ENCODE peak calls at places on chromosomes 16 and 17, in ten cellular contexts. One of them, this sample, is unnamed. For H3K27me3 and H3K4me1, the result is how much of the 10 kb centered on the place peaks cover.

GRCh38 chr17:74426551-74427047 is 5.3 kb upstream of the GPRC5C start:
- DNase-seq in effector memory CD4-positive, alpha-beta T cell: no peak
- DNase-seq in fibroblast of lung: no peak
- DNase-seq in cardiac muscle cell: no peak
- DNase-seq in A673: no peak
- DNase-seq in naive thymus-derived CD4-positive, alpha-beta T cell: no peak
- DNase-seq in adrenal gland: no peak
- DNase-seq in prostate gland: no peak
- DNase-seq in CD8-positive, alpha-beta T cell: no peak
- DNase-seq in astrocyte: no peak
- DNase-seq in this sample: no peak

GRCh38 chr17:78164748-78165607 is 3.4 kb upstream of the SYNGR2 start:
- DNase-seq in effector memory CD4-positive, alpha-beta T cell: no peak
- DNase-seq in fibroblast of lung: no peak
- DNase-seq in cardiac muscle cell: no peak
- DNase-seq in A673: no peak
- DNase-seq in naive thymus-derived CD4-positive, alpha-beta T cell: no peak
- DNase-seq in adrenal gland: no peak
- DNase-seq in prostate gland: no peak
- DNase-seq in CD8-positive, alpha-beta T cell: no peak
- DNase-seq in astrocyte: no peak
- DNase-seq in this sample: no peak

GRCh38 chr17:48605991-48606891 is 1.5 kb upstream of the HOXB6 start:
- DNase-seq in effector memory CD4-positive, alpha-beta T cell: no peak
- DNase-seq in fibroblast of lung: no peak
- DNase-seq in cardiac muscle cell: no peak
- DNase-seq in A673: no peak
- DNase-seq in naive thymus-derived CD4-positive, alpha-beta T cell: no peak
- DNase-seq in adrenal gland: no peak
- DNase-seq in prostate gland: no peak
- DNase-seq in CD8-positive, alpha-beta T cell: no peak
- DNase-seq in astrocyte: no peak
- DNase-seq in this sample: no peak

GRCh38 chr17:20103454-20104448 is 94.6 kb downstream of the SPECC1 start:
- DNase-seq in effector memory CD4-positive, alpha-beta T cell: no peak
- DNase-seq in fibroblast of lung: no peak
- DNase-seq in cardiac muscle cell: no peak
- DNase-seq in A673: no peak
- DNase-seq in naive thymus-derived CD4-positive, alpha-beta T cell: no peak
- DNase-seq in adrenal gland: no peak
- DNase-seq in prostate gland: no peak
- DNase-seq in CD8-positive, alpha-beta T cell: no peak
- DNase-seq in astrocyte: no peak
- DNase-seq in this sample: no peak

GRCh38 chr16:50183316-50183715 is 30.2 kb downstream of the TENT4B start:
- DNase-seq in effector memory CD4-positive, alpha-beta T cell: no peak
- DNase-seq in fibroblast of lung: peak
- DNase-seq in cardiac muscle cell: no peak
- DNase-seq in A673: no peak
- DNase-seq in naive thymus-derived CD4-positive, alpha-beta T cell: no peak
- DNase-seq in adrenal gland: peak
- DNase-seq in prostate gland: no peak
- DNase-seq in CD8-positive, alpha-beta T cell: no peak
- DNase-seq in astrocyte: peak
- DNase-seq in this sample: no peak

GRCh38 chr16:63602206-63602927 is 1519.5 kb downstream of the CDH11 start:
- DNase-seq in effector memory CD4-positive, alpha-beta T cell: no peak
- DNase-seq in fibroblast of lung: no peak
- DNase-seq in cardiac muscle cell: no peak
- DNase-seq in A673: no peak
- DNase-seq in naive thymus-derived CD4-positive, alpha-beta T cell: no peak
- DNase-seq in adrenal gland: no peak
- DNase-seq in prostate gland: no peak
- DNase-seq in CD8-positive, alpha-beta T cell: no peak
- DNase-seq in astrocyte: no peak
- DNase-seq in this sample: no peak

GRCh38 chr17:49621420-49621819 is 45.7 kb downstream of the NXPH3 start:
- DNase-seq in effector memory CD4-positive, alpha-beta T cell: no peak
- DNase-seq in fibroblast of lung: no peak
- DNase-seq in cardiac muscle cell: no peak
- DNase-seq in A673: no peak
- DNase-seq in naive thymus-derived CD4-positive, alpha-beta T cell: no peak
- DNase-seq in adrenal gland: no peak
- DNase-seq in prostate gland: no peak
- DNase-seq in CD8-positive, alpha-beta T cell: no peak
- DNase-seq in astrocyte: no peak
- DNase-seq in this sample: no peak

GRCh38 chr17:43536236-43537088 is 9.7 kb downstream of the ETV4 start:
- DNase-seq in effector memory CD4-positive, alpha-beta T cell: no peak
- DNase-seq in fibroblast of lung: peak
- DNase-seq in cardiac muscle cell: no peak
- DNase-seq in A673: peak
- DNase-seq in naive thymus-derived CD4-positive, alpha-beta T cell: no peak
- DNase-seq in adrenal gland: no peak
- DNase-seq in prostate gland: no peak
- DNase-seq in CD8-positive, alpha-beta T cell: no peak
- DNase-seq in astrocyte: peak
- DNase-seq in this sample: peak

GRCh38 chr17:18328643-18329204 is 13.6 kb downstream of the SMCR8 start:
- DNase-seq in effector memory CD4-positive, alpha-beta T cell: no peak
- DNase-seq in fibroblast of lung: no peak
- DNase-seq in cardiac muscle cell: no peak
- DNase-seq in A673: no peak
- DNase-seq in naive thymus-derived CD4-positive, alpha-beta T cell: no peak
- DNase-seq in adrenal gland: no peak
- DNase-seq in prostate gland: no peak
- DNase-seq in CD8-positive, alpha-beta T cell: no peak
- DNase-seq in astrocyte: no peak
- DNase-seq in this sample: no peak

GRCh38 chr16:49700928-49701685 is 154.8 kb downstream of the ZNF423 start:
- DNase-seq in effector memory CD4-positive, alpha-beta T cell: no peak
- DNase-seq in fibroblast of lung: peak
- DNase-seq in cardiac muscle cell: peak
- DNase-seq in A673: peak
- DNase-seq in naive thymus-derived CD4-positive, alpha-beta T cell: no peak
- DNase-seq in adrenal gland: no peak
- DNase-seq in prostate gland: no peak
- DNase-seq in CD8-positive, alpha-beta T cell: no peak
- DNase-seq in astrocyte: no peak
- DNase-seq in this sample: peak

GRCh38 chr16:89116341-89117238 is 22.9 kb downstream of the ACSF3 start:
- DNase-seq in effector memory CD4-positive, alpha-beta T cell: no peak
- DNase-seq in fibroblast of lung: no peak
- DNase-seq in cardiac muscle cell: no peak
- DNase-seq in A673: no peak
- DNase-seq in naive thymus-derived CD4-positive, alpha-beta T cell: no peak
- DNase-seq in adrenal gland: peak
- DNase-seq in prostate gland: no peak
- DNase-seq in CD8-positive, alpha-beta T cell: no peak
- DNase-seq in astrocyte: no peak
- DNase-seq in this sample: no peak

GRCh38 chr17:1467258-1467657 is 11.2 kb upstream of the CRK start:
- DNase-seq in effector memory CD4-positive, alpha-beta T cell: no peak
- DNase-seq in fibroblast of lung: no peak
- DNase-seq in cardiac muscle cell: no peak
- DNase-seq in A673: no peak
- DNase-seq in naive thymus-derived CD4-positive, alpha-beta T cell: no peak
- DNase-seq in adrenal gland: no peak
- DNase-seq in prostate gland: no peak
- DNase-seq in CD8-positive, alpha-beta T cell: no peak
- DNase-seq in astrocyte: no peak
- DNase-seq in this sample: no peak

GRCh38 chr17:12055889-12056288 is 35.2 kb downstream of the MAP2K4 start:
- DNase-seq in effector memory CD4-positive, alpha-beta T cell: no peak
- DNase-seq in fibroblast of lung: no peak
- DNase-seq in cardiac muscle cell: no peak
- DNase-seq in A673: no peak
- DNase-seq in naive thymus-derived CD4-positive, alpha-beta T cell: no peak
- DNase-seq in adrenal gland: no peak
- DNase-seq in prostate gland: no peak
- DNase-seq in CD8-positive, alpha-beta T cell: no peak
- DNase-seq in astrocyte: no peak
- DNase-seq in this sample: no peak

GRCh38 chr17:8472663-8473062 is 37.0 kb downstream of the NDEL1 start:
- DNase-seq in effector memory CD4-positive, alpha-beta T cell: no peak
- DNase-seq in fibroblast of lung: no peak
- DNase-seq in cardiac muscle cell: no peak
- DNase-seq in A673: no peak
- DNase-seq in naive thymus-derived CD4-positive, alpha-beta T cell: no peak
- DNase-seq in adrenal gland: no peak
- DNase-seq in prostate gland: no peak
- DNase-seq in CD8-positive, alpha-beta T cell: no peak
- DNase-seq in astrocyte: no peak
- DNase-seq in this sample: no peak

GRCh38 chr17:8468988-8469387 is 33.3 kb downstream of the NDEL1 start:
- DNase-seq in effector memory CD4-positive, alpha-beta T cell: no peak
- DNase-seq in fibroblast of lung: no peak
- DNase-seq in cardiac muscle cell: no peak
- DNase-seq in A673: no peak
- DNase-seq in naive thymus-derived CD4-positive, alpha-beta T cell: no peak
- DNase-seq in adrenal gland: no peak
- DNase-seq in prostate gland: no peak
- DNase-seq in CD8-positive, alpha-beta T cell: no peak
- DNase-seq in astrocyte: no peak
- DNase-seq in this sample: no peak

GRCh38 chr17:8468109-8468508 is 32.4 kb downstream of the NDEL1 start:
- DNase-seq in effector memory CD4-positive, alpha-beta T cell: no peak
- DNase-seq in fibroblast of lung: no peak
- DNase-seq in cardiac muscle cell: no peak
- DNase-seq in A673: no peak
- DNase-seq in naive thymus-derived CD4-positive, alpha-beta T cell: no peak
- DNase-seq in adrenal gland: no peak
- DNase-seq in prostate gland: no peak
- DNase-seq in CD8-positive, alpha-beta T cell: no peak
- DNase-seq in astrocyte: no peak
- DNase-seq in this sample: no peak

GRCh38 chr17:8469964-8470363 is 34.3 kb downstream of the NDEL1 start:
- DNase-seq in effector memory CD4-positive, alpha-beta T cell: no peak
- DNase-seq in fibroblast of lung: no peak
- DNase-seq in cardiac muscle cell: no peak
- DNase-seq in A673: no peak
- DNase-seq in naive thymus-derived CD4-positive, alpha-beta T cell: no peak
- DNase-seq in adrenal gland: no peak
- DNase-seq in prostate gland: no peak
- DNase-seq in CD8-positive, alpha-beta T cell: no peak
- DNase-seq in astrocyte: no peak
- DNase-seq in this sample: no peak

GRCh38 chr17:8470447-8471047 is 34.9 kb downstream of the NDEL1 start:
- DNase-seq in effector memory CD4-positive, alpha-beta T cell: no peak
- DNase-seq in fibroblast of lung: no peak
- DNase-seq in cardiac muscle cell: no peak
- DNase-seq in A673: peak
- DNase-seq in naive thymus-derived CD4-positive, alpha-beta T cell: no peak
- DNase-seq in adrenal gland: peak
- DNase-seq in prostate gland: peak
- DNase-seq in CD8-positive, alpha-beta T cell: no peak
- DNase-seq in astrocyte: peak
- DNase-seq in this sample: no peak
- H3K4me3 ChIP-seq in effector memory CD4-positive, alpha-beta T cell: no peak
- H3K4me3 ChIP-seq in fibroblast of lung: no peak
- H3K4me3 ChIP-seq in cardiac muscle cell: no peak
- H3K4me3 ChIP-seq in A673: no peak
- H3K4me3 ChIP-seq in naive thymus-derived CD4-positive, alpha-beta T cell: no peak
- H3K4me3 ChIP-seq in adrenal gland: no peak
- H3K4me3 ChIP-seq in prostate gland: no peak
- H3K4me3 ChIP-seq in CD8-positive, alpha-beta T cell: no peak
- H3K4me3 ChIP-seq in astrocyte: no peak
- H3K4me3 ChIP-seq in this sample: no peak

GRCh38 chr17:30236807-30237206 is 1.3 kb upstream of the SLC6A4 start:
- DNase-seq in effector memory CD4-positive, alpha-beta T cell: no peak
- DNase-seq in fibroblast of lung: peak
- DNase-seq in cardiac muscle cell: peak
- DNase-seq in A673: peak
- DNase-seq in naive thymus-derived CD4-positive, alpha-beta T cell: no peak
- DNase-seq in adrenal gland: peak
- DNase-seq in prostate gland: peak
- DNase-seq in CD8-positive, alpha-beta T cell: no peak
- DNase-seq in astrocyte: peak
- DNase-seq in this sample: no peak

GRCh38 chr17:30238387-30239088 is 3.0 kb upstream of the SLC6A4 start:
- DNase-seq in effector memory CD4-positive, alpha-beta T cell: no peak
- DNase-seq in fibroblast of lung: no peak
- DNase-seq in cardiac muscle cell: peak
- DNase-seq in A673: no peak
- DNase-seq in naive thymus-derived CD4-positive, alpha-beta T cell: no peak
- DNase-seq in adrenal gland: no peak
- DNase-seq in prostate gland: no peak
- DNase-seq in CD8-positive, alpha-beta T cell: no peak
- DNase-seq in astrocyte: no peak
- DNase-seq in this sample: no peak

GRCh38 chr17:30238003-30238344 is 2.5 kb upstream of the SLC6A4 start:
- DNase-seq in effector memory CD4-positive, alpha-beta T cell: no peak
- DNase-seq in fibroblast of lung: no peak
- DNase-seq in cardiac muscle cell: no peak
- DNase-seq in A673: no peak
- DNase-seq in naive thymus-derived CD4-positive, alpha-beta T cell: no peak
- DNase-seq in adrenal gland: no peak
- DNase-seq in prostate gland: no peak
- DNase-seq in CD8-positive, alpha-beta T cell: no peak
- DNase-seq in astrocyte: no peak
- DNase-seq in this sample: no peak

GRCh38 chr17:30236297-30236624 is 764 bp upstream of the SLC6A4 start:
- DNase-seq in effector memory CD4-positive, alpha-beta T cell: no peak
- DNase-seq in fibroblast of lung: no peak
- DNase-seq in cardiac muscle cell: no peak
- DNase-seq in A673: no peak
- DNase-seq in naive thymus-derived CD4-positive, alpha-beta T cell: no peak
- DNase-seq in adrenal gland: no peak
- DNase-seq in prostate gland: no peak
- DNase-seq in CD8-positive, alpha-beta T cell: no peak
- DNase-seq in astrocyte: no peak
- DNase-seq in this sample: no peak

GRCh38 chr17:30237296-30238002 is 2.0 kb upstream of the SLC6A4 start:
- DNase-seq in effector memory CD4-positive, alpha-beta T cell: no peak
- DNase-seq in fibroblast of lung: no peak
- DNase-seq in cardiac muscle cell: no peak
- DNase-seq in A673: no peak
- DNase-seq in naive thymus-derived CD4-positive, alpha-beta T cell: no peak
- DNase-seq in adrenal gland: no peak
- DNase-seq in prostate gland: no peak
- DNase-seq in CD8-positive, alpha-beta T cell: no peak
- DNase-seq in astrocyte: no peak
- DNase-seq in this sample: no peak
- H3K27me3 ChIP-seq in effector memory CD4-positive, alpha-beta T cell: under half
- H3K27me3 ChIP-seq in fibroblast of lung: under half
- H3K27me3 ChIP-seq in cardiac muscle cell: half or more
- H3K27me3 ChIP-seq in A673: under half
- H3K27me3 ChIP-seq in naive thymus-derived CD4-positive, alpha-beta T cell: under half
- H3K27me3 ChIP-seq in adrenal gland: under half
- H3K27me3 ChIP-seq in prostate gland: under half
- H3K27me3 ChIP-seq in CD8-positive, alpha-beta T cell: under half
- H3K27me3 ChIP-seq in astrocyte: half or more
- H3K27me3 ChIP-seq in this sample: under half

GRCh38 chr17:82527893-82528292 is 8.4 kb downstream of the FOXK2 start:
- DNase-seq in effector memory CD4-positive, alpha-beta T cell: no peak
- DNase-seq in fibroblast of lung: no peak
- DNase-seq in cardiac muscle cell: no peak
- DNase-seq in A673: no peak
- DNase-seq in naive thymus-derived CD4-positive, alpha-beta T cell: no peak
- DNase-seq in adrenal gland: peak
- DNase-seq in prostate gland: no peak
- DNase-seq in CD8-positive, alpha-beta T cell: no peak
- DNase-seq in astrocyte: peak
- DNase-seq in this sample: no peak
- H3K4me1 ChIP-seq in effector memory CD4-positive, alpha-beta T cell: under half
- H3K4me1 ChIP-seq in fibroblast of lung: under half
- H3K4me1 ChIP-seq in cardiac muscle cell: under half
- H3K4me1 ChIP-seq in A673: under half
- H3K4me1 ChIP-seq in naive thymus-derived CD4-positive, alpha-beta T cell: under half
- H3K4me1 ChIP-seq in adrenal gland: half or more
- H3K4me1 ChIP-seq in prostate gland: under half
- H3K4me1 ChIP-seq in CD8-positive, alpha-beta T cell: under half
- H3K4me1 ChIP-seq in astrocyte: under half
- H3K4me1 ChIP-seq in this sample: under half

GRCh38 chr16:3797473-3797872 is 80.1 kb upstream of the TRAP1 start:
- DNase-seq in effector memory CD4-positive, alpha-beta T cell: no peak
- DNase-seq in fibroblast of lung: no peak
- DNase-seq in cardiac muscle cell: no peak
- DNase-seq in A673: no peak
- DNase-seq in naive thymus-derived CD4-positive, alpha-beta T cell: no peak
- DNase-seq in adrenal gland: no peak
- DNase-seq in prostate gland: no peak
- DNase-seq in CD8-positive, alpha-beta T cell: no peak
- DNase-seq in astrocyte: no peak
- DNase-seq in this sample: no peak
- H3K4me3 ChIP-seq in effector memory CD4-positive, alpha-beta T cell: no peak
- H3K4me3 ChIP-seq in fibroblast of lung: no peak
- H3K4me3 ChIP-seq in cardiac muscle cell: no peak
- H3K4me3 ChIP-seq in A673: no peak
- H3K4me3 ChIP-seq in naive thymus-derived CD4-positive, alpha-beta T cell: peak
- H3K4me3 ChIP-seq in adrenal gland: no peak
- H3K4me3 ChIP-seq in prostate gland: no peak
- H3K4me3 ChIP-seq in CD8-positive, alpha-beta T cell: no peak
- H3K4me3 ChIP-seq in astrocyte: no peak
- H3K4me3 ChIP-seq in this sample: no peak